ENCODE peak calls at places on chromosomes 16 and 17, in nine cellular contexts. N, T, L, W, R, U, S, Z and I are unnamed samples.

GRCh38 chr17:50932584-50932901 is 66.4 kb upstream of the TOB1 start:
- DNase-seq in R (no peak), T (no peak), Z (no peak), S (no peak), U (no peak), L (no peak), W (no peak), N (no peak), I (no peak)

GRCh38 chr16:81636298-81636960 is 142.7 kb upstream of the PLCG2 start:
- DNase-seq in W (no peak), L (no peak), T (no peak), Z (no peak), S (no peak), N (no peak), U (peak), R (peak), I (no peak)

GRCh38 chr16:3431779-3432219 is 11.5 kb downstream of the ZNF597 start:
- DNase-seq in T (no peak), N (peak), Z (no peak), U (no peak), L (peak), R (no peak), W (peak), S (no peak), I (no peak)

GRCh38 chr17:53571342-53571741 is 251.4 kb upstream of the KIF2B start:
- DNase-seq in N (no peak), L (no peak), R (no peak), W (no peak), U (no peak), Z (no peak), S (no peak), T (no peak), I (no peak)

GRCh38 chr16:50045412-50045811 is 20.4 kb upstream of the HEATR3 start:
- DNase-seq in S (no peak), Z (no peak), N (no peak), T (no peak), R (no peak), U (no peak), L (no peak), W (no peak), I (no peak)

GRCh38 chr16:68367034-68367433 is 56.2 kb downstream of the PRMT7 start:
- DNase-seq in S (peak), T (peak), L (no peak), Z (no peak), R (peak), N (no peak), U (peak), W (no peak), I (peak)

GRCh38 chr17:17315142-17315821 is 12.1 kb downstream of the NT5M start:
- DNase-seq in L (no peak), S (no peak), T (no peak), U (peak), N (no peak), R (peak), W (no peak), Z (no peak), I (no peak)

GRCh38 chr16:67865318-67865717 is 7.5 kb upstream of the EDC4 start:
- DNase-seq in U (peak), Z (no peak), S (peak), T (peak), W (no peak), L (no peak), R (peak), N (no peak), I (no peak)

GRCh38 chr17:17433260-17433659 is 43.5 kb upstream of the MED9 start:
- DNase-seq in W (no peak), L (no peak), N (no peak), T (no peak), S (no peak), R (no peak), U (no peak), Z (peak), I (no peak)

GRCh38 chr16:11190585-11191565 is 65.1 kb downstream of the SOCS1 start:
- DNase-seq in W (no peak), U (no peak), N (no peak), R (no peak), L (no peak), Z (no peak), T (no peak), S (peak), I (no peak)

GRCh38 chr17:49547566-49547965 is 28.1 kb upstream of the NXPH3 start:
- DNase-seq in L (no peak), U (no peak), T (no peak), S (no peak), R (no peak), W (no peak), N (no peak), Z (no peak), I (no peak)

GRCh38 chr17:41396340-41396739 is 1.1 kb downstream of the KRT31 start:
- DNase-seq in W (no peak), S (no peak), Z (no peak), T (no peak), L (no peak), R (no peak), U (no peak), N (no peak), I (no peak)

GRCh38 chr16:84618428-84619102 is 687 bp upstream of the COTL1 start:
- DNase-seq in S (peak), T (peak), W (peak), N (peak), Z (peak), R (peak), L (no peak), U (no peak), I (peak)

GRCh38 chr17:1232786-1233185 is 37.5 kb upstream of the BHLHA9 start:
- DNase-seq in T (peak), W (no peak), S (peak), Z (peak), L (no peak), R (no peak), N (no peak), U (no peak), I (no peak)

GRCh38 chr16:2520097-2520783 is at the start of gene AMDHD2:
- DNase-seq in S (peak), T (peak), L (peak), W (peak), U (peak), N (peak), R (peak), Z (peak), I (peak)

GRCh38 chr16:10918294-10919002 is 23.8 kb downstream of the DEXI start:
- DNase-seq in R (peak), Z (peak), L (peak), N (peak), S (peak), W (peak), U (peak), T (peak), I (peak)

GRCh38 chr16:1338119-1338730 is 4.8 kb downstream of the BAIAP3 start:
- DNase-seq in L (no peak), U (peak), T (peak), R (no peak), Z (no peak), W (no peak), S (no peak), N (no peak), I (peak)

GRCh38 chr17:82974136-82974952 is 105.1 kb upstream of the METRNL start:
- DNase-seq in Z (no peak), S (no peak), N (no peak), U (no peak), W (no peak), R (peak), L (no peak), T (no peak), I (no peak)

GRCh38 chr17:14118951-14119350 is 49.6 kb downstream of the COX10 start:
- DNase-seq in W (no peak), N (no peak), Z (no peak), U (no peak), T (no peak), R (no peak), S (no peak), L (no peak), I (no peak)

GRCh38 chr17:27544350-27545131 is 86.4 kb upstream of the LGALS9 start:
- DNase-seq in W (peak), N (no peak), S (no peak), U (no peak), Z (no peak), R (peak), L (peak), T (no peak), I (no peak)

GRCh38 chr16:86978445-86979030 is 338.7 kb downstream of the C16orf95 start:
- DNase-seq in U (no peak), L (no peak), W (peak), S (no peak), T (no peak), R (no peak), N (peak), Z (no peak), I (no peak)

GRCh38 chr17:16470302-16470701 is 21.7 kb downstream of the LRRC75A start:
- DNase-seq in N (no peak), T (no peak), S (no peak), W (no peak), U (peak), L (no peak), R (no peak), Z (no peak), I (no peak)

GRCh38 chr16:53429221-53429943 is 4.9 kb upstream of the RBL2 start:
- DNase-seq in Z (peak), W (no peak), R (peak), L (no peak), T (no peak), N (no peak), S (peak), U (no peak), I (no peak)

GRCh38 chr17:7557825-7558543 is 566 bp upstream of the TNFSF13 start:
- DNase-seq in S (peak), Z (no peak), N (peak), U (peak), W (peak), T (peak), R (peak), L (no peak), I (no peak)

GRCh38 chr17:27993161-27993695 is 49.2 kb upstream of the NLK start:
- DNase-seq in R (no peak), U (no peak), W (no peak), Z (no peak), L (no peak), T (no peak), S (no peak), N (no peak), I (no peak)

GRCh38 chr17:45230787-45231480 is 9.2 kb downstream of the FMNL1 start:
- DNase-seq in N (peak), L (no peak), U (peak), Z (no peak), R (peak), T (peak), S (peak), W (peak), I (no peak)

GRCh38 chr16:67283039-67283825 is 3.9 kb downstream of the PLEKHG4 start:
- DNase-seq in N (no peak), L (no peak), W (peak), T (peak), U (no peak), Z (no peak), R (no peak), S (no peak), I (no peak)

GRCh38 chr17:55395803-55396505 is 25.7 kb downstream of the MMD start:
- DNase-seq in W (no peak), S (no peak), R (no peak), N (no peak), L (no peak), U (no peak), Z (no peak), T (no peak), I (no peak)

GRCh38 chr16:1825864-1826690 is 548 bp downstream of the HAGH start:
- DNase-seq in L (peak), S (peak), U (peak), Z (no peak), R (peak), T (no peak), N (peak), W (no peak), I (peak)

GRCh38 chr17:78879679-78880186 is 23.3 kb downstream of the CEP295NL start:
- DNase-seq in R (peak), W (peak), N (peak), L (no peak), Z (peak), T (no peak), S (peak), U (no peak), I (no peak)

GRCh38 chr16:86038923-86039310 is 140.0 kb downstream of the IRF8 start:
- DNase-seq in T (no peak), N (no peak), Z (no peak), W (no peak), S (no peak), R (no peak), U (no peak), L (no peak), I (no peak)

GRCh38 chr16:59192551-59193199 is 458.6 kb upstream of the GOT2 start:
- DNase-seq in U (peak), N (no peak), S (no peak), T (peak), L (no peak), R (peak), W (no peak), Z (no peak), I (peak)

GRCh38 chr16:50683689-50684374 is 2.7 kb upstream of the SNX20 start:
- DNase-seq in R (no peak), S (no peak), L (no peak), W (peak), U (no peak), Z (no peak), N (no peak), T (no peak), I (no peak)

GRCh38 chr16:71499775-71500364 is 10.7 kb upstream of the ZNF19 start:
- DNase-seq in T (peak), N (no peak), W (no peak), S (peak), L (no peak), U (peak), R (peak), Z (no peak), I (peak)

GRCh38 chr17:21263351-21263750 is 10.1 kb upstream of the NATD1 start:
- DNase-seq in T (no peak), S (no peak), U (no peak), N (no peak), R (no peak), W (no peak), L (no peak), Z (no peak), I (no peak)

GRCh38 chr17:78022425-78022824 is 63.9 kb downstream of the TNRC6C start:
- DNase-seq in T (no peak), R (no peak), N (no peak), L (no peak), S (no peak), U (no peak), Z (peak), W (no peak), I (no peak)

GRCh38 chr17:32741381-32741780 is 135.5 kb downstream of the MYO1D start:
- DNase-seq in Z (peak), U (no peak), N (no peak), T (no peak), L (no peak), R (no peak), W (no peak), S (no peak), I (no peak)

GRCh38 chr17:80030730-80031410 is 4.8 kb downstream of the TBC1D16 start:
- DNase-seq in Z (no peak), N (no peak), S (no peak), R (peak), U (peak), W (no peak), L (no peak), T (no peak), I (no peak)

GRCh38 chr16:66335704-66336329 is 30.7 kb upstream of the CDH5 start:
- DNase-seq in T (no peak), R (peak), U (peak), L (no peak), N (no peak), Z (no peak), S (no peak), W (no peak), I (no peak)